ENCODE peak calls at places on chromosome 1, in eight cellular contexts. R is prostate gland, L is esophagus muscularis mucosa, C is endothelial cell of umbilical vein, S is GM12892, E is GM12891, W is HCT116, A is stomach. N is an unnamed sample.

GRCh38 chr1:221878134-221878533 is 136.2 kb upstream of the DUSP10 start:
- DNase-seq in S (peak), E (no peak), L (no peak), A (no peak), W (no peak), C (no peak), R (no peak), N (no peak)

GRCh38 chr1:7691557-7691956 is 79.5 kb upstream of the VAMP3 start:
- DNase-seq in C (no peak), R (no peak), S (no peak), L (no peak), W (no peak), E (no peak), A (no peak), N (no peak)

GRCh38 chr1:219433471-219434131 is 179.3 kb downstream of the ZC3H11B start:
- DNase-seq in L (no peak), S (no peak), E (no peak), A (no peak), R (no peak), W (no peak), C (no peak), N (no peak)

GRCh38 chr1:223429313-223429731 is 36.1 kb downstream of the CCDC185 start:
- DNase-seq in E (no peak), S (no peak), W (no peak), L (no peak), C (no peak), A (no peak), R (peak), N (no peak)

GRCh38 chr1:15621975-15622374 is 4.7 kb downstream of the DDI2 start:
- DNase-seq in W (no peak), R (no peak), L (no peak), C (no peak), E (no peak), A (no peak), S (no peak), N (no peak)

GRCh38 chr1:231215676-231216385 is 25.2 kb upstream of the GNPAT start:
- DNase-seq in R (no peak), W (no peak), E (no peak), A (no peak), L (no peak), C (no peak), S (no peak), N (no peak)

GRCh38 chr1:205477759-205478247 is 22.0 kb upstream of the BLACAT1 start:
- DNase-seq in L (no peak), C (no peak), S (no peak), E (no peak), A (peak), W (peak), R (peak), N (no peak)

GRCh38 chr1:43440358-43440757 is 13.4 kb downstream of the HYI start:
- DNase-seq in R (no peak), A (peak), W (no peak), S (no peak), C (no peak), L (no peak), E (no peak), N (no peak)

GRCh38 chr1:36448530-36449051 is 1.7 kb downstream of the OSCP1 start:
- DNase-seq in W (no peak), L (no peak), C (no peak), A (no peak), R (peak), E (no peak), S (no peak), N (no peak)

GRCh38 chr1:37755290-37755689 is 9.6 kb downstream of the EPHA10 start:
- DNase-seq in A (no peak), W (peak), R (no peak), E (no peak), S (no peak), L (no peak), C (no peak), N (no peak)

GRCh38 chr1:221315330-221315729 is 426.6 kb downstream of the DUSP10 start:
- DNase-seq in W (no peak), R (no peak), C (no peak), E (no peak), A (no peak), S (no peak), L (no peak), N (no peak)

GRCh38 chr1:23118407-23118806 is 50.2 kb downstream of the LUZP1 start:
- DNase-seq in R (no peak), S (no peak), A (no peak), W (no peak), E (no peak), L (no peak), C (no peak), N (no peak)

GRCh38 chr1:178382372-178382771 is 114.4 kb downstream of the CLEC20A start:
- DNase-seq in E (no peak), L (no peak), A (no peak), R (no peak), S (no peak), C (no peak), W (no peak), N (no peak)

GRCh38 chr1:7339953-7340352 is 431.1 kb upstream of the VAMP3 start:
- DNase-seq in E (no peak), A (no peak), W (no peak), L (no peak), C (no peak), R (peak), S (no peak), N (no peak)

GRCh38 chr1:91622586-91622985 is 121.9 kb downstream of the CDC7 start:
- DNase-seq in R (peak), C (no peak), A (no peak), W (no peak), L (no peak), E (no peak), S (no peak), N (no peak)

GRCh38 chr1:26132128-26132824 is 20.7 kb downstream of the PDIK1L start:
- DNase-seq in E (no peak), L (no peak), S (no peak), W (no peak), C (no peak), R (no peak), A (no peak), N (peak)

GRCh38 chr1:62962014-62962793 is 178.3 kb downstream of the ATG4C start:
- DNase-seq in S (no peak), A (no peak), W (no peak), R (no peak), E (no peak), L (no peak), C (no peak), N (no peak)

GRCh38 chr1:68401506-68401905 is 48.2 kb downstream of the RPE65 start:
- DNase-seq in S (no peak), L (no peak), E (no peak), A (no peak), R (no peak), C (no peak), W (no peak), N (no peak)

GRCh38 chr1:15100369-15101111 is 53.0 kb upstream of the TMEM51 start:
- DNase-seq in W (peak), A (peak), R (peak), L (no peak), E (peak), S (peak), C (peak), N (peak)

GRCh38 chr1:218886472-218886871 is 287.2 kb upstream of the LYPLAL1 start:
- DNase-seq in A (no peak), L (no peak), C (peak), E (no peak), R (peak), S (no peak), W (no peak), N (no peak)

GRCh38 chr1:154157520-154158306 is 2.8 kb upstream of the NUP210L start:
- DNase-seq in W (no peak), L (no peak), E (peak), C (no peak), S (peak), R (no peak), A (peak), N (no peak)

GRCh38 chr1:193270996-193271395 is 84.6 kb upstream of the B3GALT2 start:
- DNase-seq in R (no peak), W (no peak), E (no peak), C (no peak), S (no peak), A (no peak), L (no peak), N (no peak)

GRCh38 chr1:4024811-4025210 is 124.7 kb upstream of the C1orf174 start:
- DNase-seq in W (no peak), A (no peak), C (no peak), E (no peak), S (no peak), L (no peak), R (no peak), N (no peak)

GRCh38 chr1:220879509-220880366 is 495 bp downstream of the HLX start:
- DNase-seq in S (peak), C (peak), R (no peak), A (peak), W (no peak), L (peak), E (peak), N (no peak)

GRCh38 chr1:236168716-236169429 is 26.5 kb downstream of the GPR137B start:
- DNase-seq in W (no peak), E (no peak), S (no peak), C (peak), A (peak), R (no peak), L (no peak), N (peak)

GRCh38 chr1:15065736-15066135 is 87.8 kb upstream of the TMEM51 start:
- DNase-seq in C (no peak), R (no peak), S (no peak), E (no peak), L (no peak), A (no peak), W (no peak), N (no peak)

GRCh38 chr1:36320767-36321118 is 2.7 kb downstream of the EVA1B start:
- DNase-seq in A (no peak), S (no peak), L (no peak), R (no peak), C (no peak), E (no peak), W (no peak), N (no peak)

GRCh38 chr1:63774617-63775417 is 1.0 kb downstream of the ROR1 start:
- DNase-seq in W (no peak), A (peak), S (peak), L (peak), C (peak), E (peak), R (no peak), N (peak)

GRCh38 chr1:85280636-85281035 is 4.2 kb upstream of the BCL10 start:
- DNase-seq in R (no peak), W (no peak), E (no peak), C (no peak), L (no peak), S (no peak), A (no peak), N (no peak)

GRCh38 chr1:202069670-202070069 is 53.0 kb upstream of the GPR37L1 start:
- DNase-seq in A (peak), W (no peak), L (no peak), C (no peak), E (no peak), S (no peak), R (no peak), N (no peak)

GRCh38 chr1:214281902-214282695 is 1.1 kb downstream of the SMYD2 start:
- DNase-seq in W (peak), L (no peak), E (no peak), S (no peak), R (no peak), C (no peak), A (peak), N (no peak)

DNA sequence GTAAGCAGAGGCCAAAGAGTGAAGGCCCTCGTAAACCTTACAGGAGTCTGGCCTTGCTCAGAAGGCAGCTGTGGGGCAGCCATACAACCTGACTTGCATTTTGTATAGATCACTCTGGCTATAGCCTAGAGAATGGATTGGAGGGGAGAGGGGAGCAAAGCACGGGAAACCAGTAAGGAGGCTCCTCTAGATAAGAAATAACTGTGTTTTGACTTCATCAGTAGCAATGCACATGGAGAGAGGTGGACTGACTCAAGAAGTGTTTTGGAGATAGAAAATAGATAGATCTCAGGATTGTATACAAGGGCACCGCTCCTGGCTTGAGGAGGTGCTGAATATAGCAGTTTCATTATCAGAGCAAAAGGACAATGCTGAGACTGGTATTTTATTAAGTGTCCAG is 26.5 kb downstream of the ELAPOR1 start:
- DNase-seq in A (no peak), S (no peak), E (no peak), L (no peak), C (no peak), R (no peak), W (no peak), N (no peak)
- TF ChIP-seq POLR2AphosphoS5 in A (no peak), S (no peak), E (no peak), L (no peak), C (no peak), R (no peak), W (no peak), N (no peak)

GRCh38 chr1:184483101-184483813 is 96.4 kb downstream of the C1orf21 start:
- DNase-seq in S (no peak), R (peak), C (peak), W (no peak), E (no peak), A (peak), L (no peak), N (no peak)
- TF ChIP-seq POLR2AphosphoS5 in S (no peak), R (peak), C (no peak), W (no peak), E (no peak), A (peak), L (peak), N (no peak)

GRCh38 chr1:67204298-67204697 is 38.0 kb downstream of the IL23R start:
- DNase-seq in S (no peak), C (no peak), W (no peak), E (no peak), R (no peak), A (no peak), L (no peak), N (no peak)

GRCh38 chr1:67200755-67201154 is 34.5 kb downstream of the IL23R start:
- DNase-seq in L (no peak), W (no peak), A (no peak), C (no peak), E (no peak), S (no peak), R (no peak), N (no peak)

GRCh38 chr1:67201891-67202290 is 35.6 kb downstream of the IL23R start:
- DNase-seq in C (no peak), E (no peak), L (no peak), W (no peak), R (no peak), A (no peak), S (no peak), N (no peak)
- TF ChIP-seq POLR2AphosphoS5 in C (no peak), E (no peak), L (no peak), W (no peak), R (no peak), A (no peak), S (no peak), N (no peak)

GRCh38 chr1:21659099-21659923 is 9.8 kb downstream of the RAP1GAP start:
- DNase-seq in S (peak), A (peak), R (peak), W (peak), E (peak), L (no peak), C (peak), N (peak)
- TF ChIP-seq POLR2AphosphoS5 in S (no peak), A (no peak), R (peak), W (peak), E (no peak), L (no peak), C (peak), N (no peak)

DNA sequence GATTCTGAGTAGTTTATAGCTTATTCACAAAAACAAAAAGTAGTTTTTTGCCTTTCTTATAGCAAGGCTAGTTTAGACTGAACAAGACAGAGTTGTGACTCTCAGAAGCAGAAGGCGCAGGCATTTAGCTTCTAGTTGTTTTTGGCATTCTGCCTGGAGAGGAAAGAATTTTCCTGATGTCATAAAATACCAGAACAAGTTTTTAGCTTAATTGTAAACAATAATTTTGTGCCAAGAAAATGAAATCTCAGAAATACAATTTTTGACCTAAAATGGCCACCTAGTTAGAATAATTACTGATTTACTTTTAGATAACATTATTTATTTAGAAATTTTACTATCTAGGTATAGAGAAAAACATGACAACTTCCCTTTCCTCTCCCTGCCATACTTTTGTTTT is 1.0 kb downstream of the DNAJB4 start:
- DNase-seq in S (no peak), R (peak), C (peak), L (no peak), W (peak), A (no peak), E (no peak), N (no peak)
- TF ChIP-seq POLR2AphosphoS5 in S (no peak), R (peak), C (peak), L (peak), W (peak), A (peak), E (no peak), N (no peak)

GRCh38 chr1:6243993-6244392 is at the start of gene HES3:
- DNase-seq in E (no peak), S (no peak), C (no peak), W (no peak), A (no peak), L (no peak), R (no peak), N (no peak)

GRCh38 chr1:6246497-6247295 is 2.7 kb downstream of the HES3 start:
- DNase-seq in C (peak), W (peak), E (peak), S (peak), L (no peak), R (peak), A (peak), N (peak)

GRCh38 chr1:6245869-6246496 is 2.0 kb downstream of the HES3 start:
- DNase-seq in L (no peak), A (peak), S (peak), R (no peak), W (no peak), C (no peak), E (no peak), N (peak)

GRCh38 chr1:6244401-6245054 is 549 bp downstream of the HES3 start:
- DNase-seq in R (no peak), W (no peak), C (no peak), A (no peak), S (no peak), E (no peak), L (no peak), N (peak)

GRCh38 chr1:6245086-6245868 is 1.3 kb downstream of the HES3 start:
- DNase-seq in A (peak), C (peak), R (peak), S (peak), W (peak), L (no peak), E (peak), N (peak)
- TF ChIP-seq POLR2AphosphoS5 in A (no peak), C (peak), R (peak), S (no peak), W (peak), L (no peak), E (no peak), N (peak)

GRCh38 chr1:96861836-96862235 is 140.3 kb downstream of the PTBP2 start:
- DNase-seq in A (no peak), L (no peak), W (no peak), R (no peak), S (no peak), E (no peak), C (no peak), N (no peak)

GRCh38 chr1:96863449-96863848 is 141.9 kb downstream of the PTBP2 start:
- DNase-seq in E (no peak), R (no peak), W (no peak), A (no peak), C (no peak), L (no peak), S (no peak), N (no peak)

DNA sequence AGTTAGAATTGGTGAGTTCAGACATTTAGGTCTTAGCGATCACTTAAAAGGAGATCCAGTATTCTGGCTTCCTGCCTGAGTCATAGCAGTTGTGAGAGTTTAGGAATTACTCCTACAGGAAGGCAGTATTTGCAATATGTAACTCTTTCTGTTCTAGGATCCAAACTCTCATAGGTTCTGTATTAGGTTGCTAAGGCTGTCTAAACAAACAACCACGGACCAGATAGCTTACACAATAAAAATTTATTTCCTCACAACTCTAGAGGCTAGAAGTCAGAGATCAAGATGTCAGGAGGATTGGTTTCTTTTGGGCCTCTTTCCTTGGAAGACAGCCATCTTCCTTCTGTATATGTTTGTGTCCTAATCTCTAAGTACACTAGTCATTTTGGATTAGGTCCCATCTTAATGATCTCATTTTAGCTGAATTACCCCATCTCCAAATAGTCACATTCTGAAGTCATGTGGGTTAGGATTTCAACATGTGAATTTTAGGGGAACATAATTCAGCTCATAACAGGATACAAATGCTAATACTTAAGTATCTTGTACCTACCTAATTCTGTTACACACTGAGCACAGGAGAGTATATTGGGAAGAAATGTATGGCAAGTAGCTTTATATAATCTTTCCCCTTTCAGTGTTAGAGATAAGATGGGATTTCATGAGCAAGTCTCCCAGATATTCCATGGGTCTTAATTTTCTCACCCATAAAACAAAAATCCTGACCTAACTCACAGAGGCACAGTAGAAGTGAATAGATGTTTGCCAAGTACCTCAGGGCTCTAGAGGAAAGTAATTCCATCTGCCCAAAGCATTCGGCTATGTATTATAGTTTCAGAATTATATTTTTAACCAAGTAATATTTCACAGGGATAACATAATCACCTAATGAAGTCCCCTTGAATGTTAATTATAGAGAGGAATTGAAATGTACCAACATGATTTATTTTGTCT is 144.4 kb downstream of the PTBP2 start:
- DNase-seq in S (no peak), W (no peak), A (no peak), E (no peak), C (peak), L (no peak), R (no peak), N (no peak)
- TF ChIP-seq POLR2AphosphoS5 in S (no peak), W (no peak), A (peak), E (no peak), C (no peak), L (peak), R (no peak), N (no peak)